ENCODE peak calls at places on chromosomes 7 and 10, in ten cellular contexts. S is activated naive CD8-positive, alpha-beta T cell treated with anti-CD3 and anti-CD28 coated beads, Interleukin-2, amount 50 U/mL, for 24 hours; B is upper lobe of right lung; K is LoVo; E is mesothelial cell of epicardium; M is ELF-1; G is non-pigmented ciliary epithelial cell; F is caudate nucleus; N is stimulated activated CD4-positive, alpha-beta T cell treated with anti-CD3 and anti-CD28 coated beads, Interleukin-2, amount 100 ng/mL, for 4 hours; X is GM18507. A is an unnamed sample.
A peak's percentile ranks its signal among the peaks of the same experiment; 100 is the strongest.

GRCh38 chr7:108380527-108380926 is 75.7 kb downstream of the NRCAM start:
- DNase-seq in S (no peak), B (no peak), K (no peak), E (no peak), M (no peak), G (no peak), F (no peak), N (no peak), X (no peak), A (no peak)

GRCh38 chr7:94012748-94013147 is 8.6 kb upstream of the BET1 start:
- DNase-seq in S (no peak), B (no peak), K (no peak), E (no peak), M (no peak), G (no peak), F (no peak), N (no peak), X (no peak), A (no peak)

GRCh38 chr7:65449505-65449852 is 75.8 kb downstream of the ZNF92 start:
- DNase-seq in S (no peak), B (no peak), K (no peak), E (no peak), M (no peak), G (no peak), F (no peak), N (no peak), X (no peak), A (no peak)

GRCh38 chr7:3439333-3440030 is 138.4 kb downstream of the SDK1 start:
- DNase-seq in S (no peak), B (no peak), K (no peak), E (no peak), M (no peak), G (peak; percentile 92), F (no peak), N (no peak), X (no peak), A (no peak)

GRCh38 chr10:49666685-49667084 is 12.8 kb upstream of the C10orf53 start:
- DNase-seq in S (no peak), B (no peak), K (no peak), E (peak; percentile 13), M (no peak), G (no peak), F (no peak), N (no peak), X (no peak), A (no peak)

GRCh38 chr7:32347244-32347828 is 142.8 kb downstream of the LSM5 start:
- DNase-seq in S (peak; percentile 45), B (no peak), K (peak; percentile 49), E (no peak), M (no peak), G (no peak), F (no peak), N (no peak), X (peak; percentile 11), A (no peak)

GRCh38 chr10:42878821-42879195 is 96.2 kb downstream of the BMS1 start:
- DNase-seq in S (no peak), B (no peak), K (no peak), E (no peak), M (no peak), G (no peak), F (no peak), N (no peak), X (no peak), A (no peak)

GRCh38 chr10:12201543-12201942 is 5.6 kb downstream of the CDC123 start:
- DNase-seq in S (no peak), B (no peak), K (no peak), E (no peak), M (no peak), G (no peak), F (peak; percentile 15), N (no peak), X (no peak), A (no peak)

GRCh38 chr10:99927719-99928280 is 81.9 kb downstream of the DNMBP start:
- DNase-seq in S (no peak), B (no peak), K (peak; percentile 40), E (no peak), M (no peak), G (no peak), F (no peak), N (no peak), X (no peak), A (no peak)

GRCh38 chr10:14074062-14074884 is 256.5 kb downstream of the FRMD4A start:
- DNase-seq in S (no peak), B (peak; percentile 82), K (peak; percentile 77), E (peak; percentile 82), M (no peak), G (peak; percentile 99), F (no peak), N (no peak), X (no peak), A (no peak)

GRCh38 chr7:8131694-8132605 is 130.0 kb downstream of the ICA1 start:
- DNase-seq in S (no peak), B (no peak), K (no peak), E (no peak), M (no peak), G (no peak), F (no peak), N (no peak), X (no peak), A (no peak)

GRCh38 chr10:70274643-70275042 is 9.2 kb downstream of the NPFFR1 start:
- DNase-seq in S (no peak), B (no peak), K (no peak), E (no peak), M (no peak), G (no peak), F (no peak), N (no peak), X (no peak), A (no peak)

GRCh38 chr7:54339074-54339473 is 203.1 kb upstream of the VSTM2A start:
- DNase-seq in S (no peak), B (no peak), K (no peak), E (no peak), M (no peak), G (no peak), F (no peak), N (no peak), X (no peak), A (no peak)

GRCh38 chr10:59387951-59388431 is 25.6 kb upstream of the FAM13C start:
- DNase-seq in S (no peak), B (no peak), K (peak; percentile 36), E (no peak), M (no peak), G (peak; percentile 84), F (no peak), N (no peak), X (no peak), A (no peak)

GRCh38 chr10:14880201-14880600 is 1.5 kb downstream of the SUV39H2 start:
- DNase-seq in S (no peak), B (no peak), K (no peak), E (no peak), M (peak; percentile 14), G (no peak), F (no peak), N (no peak), X (no peak), A (no peak)

GRCh38 chr10:110327262-110327914 is 22.7 kb upstream of the SMNDC1 start:
- DNase-seq in S (no peak), B (no peak), K (peak; percentile 36), E (no peak), M (no peak), G (no peak), F (no peak), N (no peak), X (no peak), A (no peak)

GRCh38 chr10:116098411-116099019 is 174.5 kb downstream of the GFRA1 start:
- DNase-seq in S (no peak), B (no peak), K (no peak), E (no peak), M (no peak), G (no peak), F (no peak), N (no peak), X (no peak), A (no peak)

GRCh38 chr7:26664735-26665420 is 199.5 kb downstream of the SKAP2 start:
- DNase-seq in S (peak; percentile 13), B (no peak), K (peak; percentile 66), E (no peak), M (peak; percentile 14), G (no peak), F (no peak), N (peak; percentile 16), X (no peak), A (no peak)

GRCh38 chr10:121510201-121510771 is 88.0 kb downstream of the FGFR2 start:
- DNase-seq in S (no peak), B (no peak), K (no peak), E (no peak), M (peak; percentile 57), G (no peak), F (no peak), N (no peak), X (no peak), A (no peak)

GRCh38 chr7:112411186-112411795 is 39.0 kb upstream of the IFRD1 start:
- DNase-seq in S (no peak), B (no peak), K (no peak), E (no peak), M (no peak), G (no peak), F (no peak), N (no peak), X (no peak), A (no peak)

GRCh38 chr10:786666-787512 is 97.4 kb upstream of the DIP2C start:
- DNase-seq in S (no peak), B (no peak), K (no peak), E (no peak), M (no peak), G (no peak), F (no peak), N (no peak), X (no peak), A (no peak)

GRCh38 chr7:44103941-44104879 is at the start of gene AEBP1:
- DNase-seq in S (peak; percentile 43), B (peak; percentile 64), K (no peak), E (no peak), M (no peak), G (no peak), F (no peak), N (peak; percentile 44), X (no peak), A (no peak)

GRCh38 chr7:43137811-43138210 is 25.4 kb downstream of the HECW1 start:
- DNase-seq in S (no peak), B (no peak), K (no peak), E (no peak), M (no peak), G (no peak), F (no peak), N (no peak), X (no peak), A (no peak)

GRCh38 chr10:48287417-48288391 is 13.2 kb upstream of the FRMPD2 start:
- DNase-seq in S (no peak), B (peak; percentile 69), K (no peak), E (no peak), M (no peak), G (no peak), F (peak; percentile 71), N (no peak), X (no peak), A (no peak)

GRCh38 chr7:108442039-108442568 is 14.1 kb downstream of the NRCAM start:
- DNase-seq in S (peak; percentile 41), B (no peak), K (no peak), E (no peak), M (no peak), G (no peak), F (no peak), N (no peak), X (no peak), A (peak; percentile 66)

GRCh38 chr7:104603957-104604356 is 275.6 kb downstream of the LHFPL3 start:
- DNase-seq in S (no peak), B (no peak), K (no peak), E (no peak), M (no peak), G (no peak), F (no peak), N (no peak), X (no peak), A (no peak)

GRCh38 chr10:48377751-48378585 is 71.5 kb downstream of the MAPK8 start:
- DNase-seq in S (no peak), B (no peak), K (peak; percentile 7), E (no peak), M (no peak), G (no peak), F (no peak), N (no peak), X (no peak), A (no peak)